ENCODE peak calls at places on chromosomes 6 and 20, in ten cellular contexts. S, X, F, C, N, E, Y, K, Z and Q are unnamed samples.

GRCh38 chr6:157226026-157226639 is 97.2 kb downstream of the TMEM242 start:
- DNase-seq in S (no peak), X (no peak), F (no peak), C (no peak), N (no peak), E (no peak), Y (no peak), K (peak; percentile 88), Z (no peak), Q (no peak)

GRCh38 chr6:89432875-89433636 is at the start of gene ANKRD6:
- DNase-seq in S (peak; percentile 72), X (peak; percentile 25), F (peak; percentile 71), C (peak; percentile 78), N (peak; percentile 20), E (no peak), Y (peak; percentile 79), K (peak; percentile 47), Z (peak; percentile 19), Q (peak; percentile 69)

GRCh38 chr20:6496874-6497273 is 270.6 kb upstream of the BMP2 start:
- DNase-seq in S (no peak), X (no peak), F (no peak), C (no peak), N (no peak), E (no peak), Y (no peak), K (no peak), Z (no peak), Q (no peak)

GRCh38 chr20:1562622-1563021 is 5.1 kb upstream of the SIRPD start:
- DNase-seq in S (no peak), X (no peak), F (no peak), C (no peak), N (no peak), E (no peak), Y (no peak), K (no peak), Z (no peak), Q (no peak)

GRCh38 chr20:46458891-46459750 is 52.7 kb upstream of the ELMO2 start:
- DNase-seq in S (no peak), X (no peak), F (no peak), C (peak; percentile 47), N (no peak), E (no peak), Y (peak; percentile 78), K (peak; percentile 2), Z (no peak), Q (no peak)

GRCh38 chr20:61449057-61449456 is 197.0 kb downstream of the CDH4 start:
- DNase-seq in S (no peak), X (no peak), F (no peak), C (no peak), N (no peak), E (no peak), Y (no peak), K (no peak), Z (no peak), Q (no peak)

GRCh38 chr6:124670801-124671200 is 291.4 kb upstream of the RNF217 start:
- DNase-seq in S (no peak), X (peak; percentile 9), F (no peak), C (no peak), N (no peak), E (no peak), Y (no peak), K (no peak), Z (no peak), Q (no peak)

GRCh38 chr6:33442283-33442682 is 12.1 kb upstream of the ZBTB9 start:
- DNase-seq in S (no peak), X (no peak), F (no peak), C (no peak), N (no peak), E (no peak), Y (no peak), K (no peak), Z (no peak), Q (no peak)

GRCh38 chr6:89217308-89217999 is at the start of gene GABRR1:
- DNase-seq in S (no peak), X (no peak), F (no peak), C (no peak), N (no peak), E (no peak), Y (no peak), K (no peak), Z (no peak), Q (no peak)

GRCh38 chr6:123007885-123008284 is 11.8 kb downstream of the CLVS2 start:
- DNase-seq in S (no peak), X (no peak), F (no peak), C (no peak), N (no peak), E (no peak), Y (no peak), K (no peak), Z (no peak), Q (no peak)

GRCh38 chr6:26224940-26225847 is 138.0 kb downstream of the HFE start:
- DNase-seq in S (no peak), X (peak; percentile 83), F (no peak), C (no peak), N (peak; percentile 96), E (no peak), Y (no peak), K (peak; percentile 94), Z (no peak), Q (no peak)

GRCh38 chr20:25525857-25526256 is 59.5 kb downstream of the NINL start:
- DNase-seq in S (no peak), X (no peak), F (no peak), C (peak; percentile 68), N (peak; percentile 75), E (no peak), Y (no peak), K (peak; percentile 95), Z (no peak), Q (no peak)

GRCh38 chr20:24957326-24957996 is 8.4 kb downstream of the CST7 start:
- DNase-seq in S (no peak), X (no peak), F (no peak), C (peak; percentile 38), N (no peak), E (no peak), Y (no peak), K (no peak), Z (no peak), Q (peak; percentile 4)

GRCh38 chr6:117167520-117168271 is 97.7 kb upstream of the VGLL2 start:
- DNase-seq in S (no peak), X (no peak), F (no peak), C (no peak), N (no peak), E (no peak), Y (no peak), K (no peak), Z (no peak), Q (no peak)

GRCh38 chr6:169079650-169080049 is 174.0 kb downstream of the THBS2 start:
- DNase-seq in S (no peak), X (no peak), F (no peak), C (no peak), N (no peak), E (no peak), Y (no peak), K (no peak), Z (no peak), Q (no peak)

GRCh38 chr6:35586542-35586941 is 73.8 kb upstream of the TULP1 start:
- DNase-seq in S (no peak), X (no peak), F (no peak), C (no peak), N (no peak), E (no peak), Y (no peak), K (no peak), Z (no peak), Q (no peak)

GRCh38 chr20:51508780-51509179 is 33.7 kb downstream of the NFATC2 start:
- DNase-seq in S (no peak), X (no peak), F (no peak), C (no peak), N (no peak), E (no peak), Y (no peak), K (no peak), Z (no peak), Q (no peak)

GRCh38 chr6:157150076-157150475 is 173.2 kb downstream of the TMEM242 start:
- DNase-seq in S (no peak), X (no peak), F (no peak), C (no peak), N (no peak), E (no peak), Y (no peak), K (peak; percentile 61), Z (no peak), Q (no peak)

GRCh38 chr6:38725414-38726183 is 10.5 kb downstream of the DNAH8 start:
- DNase-seq in S (no peak), X (no peak), F (no peak), C (no peak), N (no peak), E (no peak), Y (no peak), K (no peak), Z (no peak), Q (no peak)

GRCh38 chr20:25321262-25321831 is 69.3 kb downstream of the ABHD12 start:
- DNase-seq in S (no peak), X (no peak), F (no peak), C (no peak), N (no peak), E (no peak), Y (no peak), K (no peak), Z (no peak), Q (peak; percentile 3)

GRCh38 chr6:160428069-160428430 is 79.9 kb downstream of the SLC22A3 start:
- DNase-seq in S (no peak), X (no peak), F (no peak), C (peak; percentile 63), N (peak; percentile 72), E (no peak), Y (no peak), K (peak; percentile 90), Z (no peak), Q (no peak)

GRCh38 chr20:31565699-31566331 is 39.3 kb upstream of the ID1 start:
- DNase-seq in S (no peak), X (peak; percentile 16), F (no peak), C (no peak), N (no peak), E (no peak), Y (no peak), K (no peak), Z (no peak), Q (no peak)

GRCh38 chr6:156778615-156779205 is 1.5 kb downstream of the ARID1B start:
- DNase-seq in S (peak; percentile 37), X (no peak), F (peak; percentile 34), C (peak; percentile 72), N (no peak), E (no peak), Y (peak; percentile 31), K (peak; percentile 39), Z (no peak), Q (peak; percentile 72)

GRCh38 chr20:57627972-57628650 is 7.9 kb upstream of the ZBP1 start:
- DNase-seq in S (peak; percentile 28), X (no peak), F (peak; percentile 63), C (peak; percentile 69), N (peak; percentile 17), E (peak; percentile 29), Y (no peak), K (peak; percentile 87), Z (no peak), Q (peak; percentile 81)

GRCh38 chr20:36181934-36182603 is 27.5 kb downstream of the EPB41L1 start:
- DNase-seq in S (no peak), X (no peak), F (no peak), C (no peak), N (no peak), E (no peak), Y (no peak), K (peak; percentile 76), Z (no peak), Q (no peak)

GRCh38 chr6:166563805-166564204 is 22.7 kb downstream of the RAMACL start:
- DNase-seq in S (no peak), X (no peak), F (no peak), C (no peak), N (no peak), E (no peak), Y (no peak), K (no peak), Z (no peak), Q (no peak)

GRCh38 chr6:6736753-6737654 is 148.5 kb downstream of the LY86 start:
- DNase-seq in S (no peak), X (no peak), F (no peak), C (peak; percentile 81), N (peak; percentile 48), E (no peak), Y (no peak), K (peak; percentile 72), Z (no peak), Q (no peak)

GRCh38 chr20:53409177-53409576 is 184.5 kb downstream of the ZNF217 start:
- DNase-seq in S (no peak), X (no peak), F (no peak), C (no peak), N (peak; percentile 14), E (no peak), Y (no peak), K (no peak), Z (no peak), Q (no peak)